ENCODE peak calls at places on chromosomes 5 and 9, in six cellular contexts. H is lower lobe of right lung, F is IMR-90, P is left lung, K is upper lobe of left lung, G is progenitor cell of endocrine pancreas. B is an unnamed sample.

GRCh38 chr9:87223397-87224246 is 274.0 kb upstream of the DAPK1 start:
- DNase-seq in H (no peak), F (peak), P (no peak), K (no peak), G (no peak), B (no peak)

GRCh38 chr5:140707812-140708211 is 7.6 kb downstream of the ZMAT2 start:
- DNase-seq in H (no peak), F (no peak), P (no peak), K (no peak), G (no peak), B (no peak)

GRCh38 chr9:123099548-123099947 is 66.1 kb downstream of the GPR21 start:
- DNase-seq in H (no peak), F (no peak), P (no peak), K (no peak), G (no peak), B (no peak)

GRCh38 chr9:20620658-20621552 is 1.4 kb downstream of the MLLT3 start:
- DNase-seq in H (peak), F (peak), P (peak), K (peak), G (peak), B (peak)

GRCh38 chr5:179269781-179270543 is 75.3 kb downstream of the ADAMTS2 start:
- DNase-seq in H (peak), F (no peak), P (peak), K (peak), G (no peak), B (peak)

GRCh38 chr5:157379983-157380382 is 80.0 kb upstream of the NIPAL4 start:
- DNase-seq in H (no peak), F (no peak), P (no peak), K (no peak), G (no peak), B (no peak)

GRCh38 chr5:95959051-95959963 is 2.3 kb downstream of the ELL2 start:
- DNase-seq in H (no peak), F (peak), P (no peak), K (no peak), G (no peak), B (no peak)

GRCh38 chr5:179263391-179264052 is 81.7 kb downstream of the ADAMTS2 start:
- DNase-seq in H (peak), F (no peak), P (peak), K (peak), G (no peak), B (peak)

GRCh38 chr5:3740546-3741371 is 145.1 kb downstream of the IRX1 start:
- DNase-seq in H (no peak), F (no peak), P (no peak), K (no peak), G (no peak), B (no peak)

GRCh38 chr9:70902171-70902570 is 219.2 kb downstream of the TRPM3 start:
- DNase-seq in H (no peak), F (peak), P (no peak), K (no peak), G (no peak), B (no peak)

GRCh38 chr5:85334-85995 is 6.5 kb upstream of the PLEKHG4B start:
- DNase-seq in H (no peak), F (no peak), P (no peak), K (no peak), G (no peak), B (no peak)

GRCh38 chr9:125743687-125744428 is 3.3 kb upstream of the PBX3 start:
- DNase-seq in H (no peak), F (no peak), P (no peak), K (no peak), G (no peak), B (no peak)

GRCh38 chr5:115573133-115573532 is 28.6 kb upstream of the FEM1C start:
- DNase-seq in H (no peak), F (peak), P (no peak), K (no peak), G (no peak), B (no peak)

GRCh38 chr9:33884856-33885701 is 68.1 kb downstream of the UBE2R2 start:
- DNase-seq in H (no peak), F (peak), P (no peak), K (no peak), G (no peak), B (no peak)

GRCh38 chr5:109100971-109101370 is 308.8 kb downstream of the PJA2 start:
- DNase-seq in H (no peak), F (peak), P (no peak), K (no peak), G (no peak), B (no peak)

GRCh38 chr9:5361326-5362005 is 21.8 kb upstream of the RLN1 start:
- DNase-seq in H (no peak), F (no peak), P (no peak), K (no peak), G (no peak), B (no peak)

GRCh38 chr9:73667749-73668148 is 516.1 kb downstream of the ANXA1 start:
- DNase-seq in H (no peak), F (no peak), P (no peak), K (no peak), G (no peak), B (no peak)

GRCh38 chr5:147453901-147454814 is 55.7 kb downstream of the DPYSL3 start:
- DNase-seq in H (peak), F (peak), P (peak), K (peak), G (peak), B (peak)

GRCh38 chr9:91428927-91429351 is 5.3 kb upstream of the NFIL3 start:
- DNase-seq in H (peak), F (peak), P (no peak), K (peak), G (no peak), B (no peak)

GRCh38 chr9:114606068-114606467 is 5.0 kb upstream of the TMEM268 start:
- DNase-seq in H (no peak), F (no peak), P (no peak), K (no peak), G (no peak), B (no peak)

GRCh38 chr9:110288503-110288902 is 32.2 kb upstream of the TXN start:
- DNase-seq in H (no peak), F (no peak), P (no peak), K (no peak), G (no peak), B (no peak)

GRCh38 chr5:61881821-61882220 is 424.2 kb upstream of the KIF2A start:
- DNase-seq in H (no peak), F (peak), P (peak), K (no peak), G (no peak), B (no peak)

GRCh38 chr5:130189961-130190360 is 285.7 kb downstream of the CHSY3 start:
- DNase-seq in H (no peak), F (no peak), P (peak), K (no peak), G (no peak), B (no peak)

GRCh38 chr9:129610473-129611301 is 10.2 kb downstream of the C9orf50 start:
- DNase-seq in H (peak), F (peak), P (peak), K (peak), G (peak), B (peak)

GRCh38 chr5:90983148-90983547 is 400.0 kb downstream of the ARRDC3 start:
- DNase-seq in H (no peak), F (peak), P (no peak), K (no peak), G (no peak), B (no peak)

GRCh38 chr5:180633283-180634177 is 15.9 kb downstream of the FLT4 start:
- DNase-seq in H (peak), F (no peak), P (peak), K (no peak), G (no peak), B (no peak)

GRCh38 chr5:77973253-77973609 is 197.1 kb upstream of the TBCA start:
- DNase-seq in H (no peak), F (no peak), P (no peak), K (no peak), G (no peak), B (no peak)

GRCh38 chr9:129944501-129945116 is 98.4 kb downstream of the FNBP1 start:
- DNase-seq in H (no peak), F (no peak), P (no peak), K (peak), G (no peak), B (no peak)

GRCh38 chr9:72734631-72735030 is 213.2 kb downstream of the TMC1 start:
- DNase-seq in H (no peak), F (no peak), P (no peak), K (no peak), G (no peak), B (no peak)

DNA sequence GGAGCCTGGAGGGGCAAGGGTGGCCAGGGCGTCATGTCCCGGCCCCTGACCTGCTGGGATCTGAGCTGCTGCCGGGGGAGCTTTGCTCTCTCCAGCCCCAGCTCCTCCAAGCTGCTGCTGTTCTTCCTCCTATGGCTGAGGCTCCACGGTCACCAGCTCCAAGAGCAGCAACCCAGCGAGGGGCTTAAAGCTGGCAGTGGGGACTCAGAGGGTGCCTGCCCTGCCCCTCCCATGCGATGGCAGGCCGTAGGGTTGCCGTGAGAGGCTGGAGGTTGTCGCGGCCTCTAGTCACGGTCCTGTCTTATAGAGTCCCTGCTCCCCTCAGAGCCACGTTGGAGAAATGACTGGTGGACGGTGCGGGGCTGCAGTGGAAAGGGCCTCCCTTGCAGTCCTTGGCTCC is 19.5 kb downstream of the DBH start:
- DNase-seq in H (no peak), F (no peak), P (no peak), K (no peak), G (no peak), B (no peak)
- TF ChIP-seq CTCF in H (no peak), F (no peak), P (no peak), K (no peak), G (no peak), B (no peak)

GRCh38 chr9:120038342-120038741 is 541.6 kb downstream of the CDK5RAP2 start:
- DNase-seq in H (no peak), F (no peak), P (no peak), K (no peak), G (no peak), B (no peak)

GRCh38 chr9:120030847-120031246 is 549.1 kb downstream of the CDK5RAP2 start:
- DNase-seq in H (no peak), F (no peak), P (no peak), K (no peak), G (no peak), B (no peak)

GRCh38 chr9:120032639-120033038 is 547.3 kb downstream of the CDK5RAP2 start:
- DNase-seq in H (no peak), F (no peak), P (no peak), K (no peak), G (no peak), B (no peak)
- TF ChIP-seq CTCF in H (no peak), F (peak), P (no peak), K (no peak), G (peak), B (no peak)

DNA sequence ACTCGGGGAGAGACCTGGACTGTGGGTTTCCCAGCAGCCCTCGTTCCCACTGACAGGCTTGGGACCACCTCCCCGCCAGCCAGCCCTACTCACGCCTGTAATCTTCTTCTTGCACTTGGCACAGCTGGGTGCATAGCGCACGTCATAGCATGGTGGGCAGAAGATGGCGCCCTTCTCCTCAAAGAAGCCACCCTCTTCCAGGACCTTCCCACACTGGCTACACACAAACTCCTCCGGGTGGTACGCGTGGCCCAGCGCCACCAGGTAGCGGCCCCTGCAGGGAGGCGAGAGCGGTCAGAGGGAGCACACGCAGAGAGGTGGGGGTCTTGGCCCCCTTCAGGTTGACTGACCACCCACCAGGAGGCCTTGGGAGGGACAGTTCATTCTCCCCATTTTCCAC is 9.4 kb downstream of the PDLIM7 start:
- DNase-seq in H (no peak), F (no peak), P (no peak), K (no peak), G (no peak), B (no peak)
- TF ChIP-seq CTCF in H (no peak), F (no peak), P (no peak), K (no peak), G (no peak), B (no peak)

GRCh38 chr5:169850407-169850806 is 129.9 kb downstream of the INSYN2B start:
- DNase-seq in H (no peak), F (no peak), P (no peak), K (no peak), G (no peak), B (no peak)
- TF ChIP-seq CTCF in H (no peak), F (no peak), P (no peak), K (no peak), G (peak), B (no peak)

GRCh38 chr9:36974731-36975130 is 59.3 kb downstream of the PAX5 start:
- DNase-seq in H (no peak), F (no peak), P (no peak), K (no peak), G (no peak), B (no peak)

GRCh38 chr9:36985061-36985768 is 48.9 kb downstream of the PAX5 start:
- DNase-seq in H (no peak), F (no peak), P (no peak), K (no peak), G (no peak), B (no peak)

GRCh38 chr9:36985769-36986547 is 48.1 kb downstream of the PAX5 start:
- DNase-seq in H (no peak), F (no peak), P (no peak), K (no peak), G (peak), B (no peak)

GRCh38 chr9:36976371-36977030 is 57.6 kb downstream of the PAX5 start:
- DNase-seq in H (no peak), F (no peak), P (no peak), K (no peak), G (no peak), B (no peak)

GRCh38 chr9:36980148-36980974 is 53.7 kb downstream of the PAX5 start:
- DNase-seq in H (no peak), F (no peak), P (no peak), K (no peak), G (no peak), B (no peak)
- TF ChIP-seq CTCF in H (no peak), F (no peak), P (no peak), K (no peak), G (peak), B (no peak)

GRCh38 chr9:100368672-100369071 is 15.9 kb upstream of the TEX10 start:
- DNase-seq in H (no peak), F (no peak), P (no peak), K (no peak), G (no peak), B (no peak)

GRCh38 chr9:100375677-100376076 is 22.9 kb upstream of the TEX10 start:
- DNase-seq in H (no peak), F (no peak), P (no peak), K (no peak), G (no peak), B (no peak)

GRCh38 chr9:100372648-100373047 is 19.9 kb upstream of the TEX10 start:
- DNase-seq in H (no peak), F (no peak), P (no peak), K (no peak), G (no peak), B (no peak)

GRCh38 chr9:100366121-100366520 is 13.4 kb upstream of the TEX10 start:
- DNase-seq in H (no peak), F (no peak), P (no peak), K (no peak), G (no peak), B (no peak)

DNA sequence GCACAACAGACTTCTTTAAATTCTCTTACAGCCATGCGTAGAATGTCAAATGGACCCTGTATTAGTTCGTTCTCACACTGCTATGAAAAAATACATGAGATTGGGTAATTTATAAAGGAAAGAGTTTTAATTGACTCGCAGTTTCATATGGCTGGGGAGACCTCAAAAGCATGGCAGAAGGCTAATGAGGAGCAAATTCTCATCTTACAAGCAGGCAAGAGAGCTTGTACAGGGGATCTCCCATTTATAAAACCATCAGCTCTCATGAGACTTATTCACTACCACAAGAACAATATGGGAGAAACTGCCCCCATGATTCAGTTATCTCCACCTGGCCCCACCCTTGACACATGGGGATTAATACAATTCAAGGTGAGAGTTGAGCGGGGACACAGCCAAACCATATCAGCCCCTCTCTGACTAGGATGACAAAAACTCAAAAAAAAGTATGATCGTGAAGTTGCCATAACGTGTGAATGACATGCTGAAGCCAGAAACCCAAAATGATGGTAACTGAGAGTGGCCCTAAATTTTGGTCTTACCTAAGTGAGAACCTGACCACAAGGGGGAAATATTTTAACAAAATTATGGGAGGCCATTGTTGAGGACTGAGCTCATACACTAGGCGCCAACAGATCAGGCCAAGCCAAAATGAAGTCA is 17.5 kb upstream of the TEX10 start:
- DNase-seq in H (no peak), F (no peak), P (no peak), K (no peak), G (no peak), B (no peak)
- TF ChIP-seq CTCF in H (no peak), F (no peak), P (no peak), K (no peak), G (no peak), B (no peak)

GRCh38 chr9:120928720-120929389 is 2.3 kb upstream of the TRAF1 start:
- DNase-seq in H (peak), F (no peak), P (peak), K (peak), G (peak), B (peak)
- TF ChIP-seq CTCF in H (peak), F (no peak), P (no peak), K (peak), G (peak), B (no peak)